ENCODE peak calls at places on chromosomes 7 and 10, in four cellular contexts. J, Y, A and O are unnamed samples.

GRCh38 chr10:11720260-11720741 is 21.9 kb upstream of the ECHDC3 start:
- DNase-seq in J (no peak), Y (no peak), A (no peak), O (no peak)

GRCh38 chr7:142436601-142437000 is 178.7 kb upstream of the PRSS58 start:
- DNase-seq in J (no peak), Y (no peak), A (no peak), O (peak; percentile 43)

GRCh38 chr7:596819-597182 is 77.2 kb upstream of the PDGFA start:
- DNase-seq in J (no peak), Y (no peak), A (no peak), O (no peak)

GRCh38 chr7:113279256-113279655 is 160.9 kb upstream of the SMIM30 start:
- DNase-seq in J (no peak), Y (no peak), A (no peak), O (no peak)

GRCh38 chr10:89836840-89837172 is 135.4 kb downstream of the KIF20B start:
- DNase-seq in J (no peak), Y (no peak), A (no peak), O (no peak)

GRCh38 chr7:115779561-115779960 is 251.0 kb downstream of the TFEC start:
- DNase-seq in J (no peak), Y (no peak), A (no peak), O (no peak)

GRCh38 chr10:43254199-43254730 is 12.6 kb downstream of the RASGEF1A start:
- DNase-seq in J (peak; percentile 10), Y (peak; percentile 64), A (peak; percentile 6), O (no peak)

GRCh38 chr7:48537561-48537960 is 366.3 kb downstream of the ABCA13 start:
- DNase-seq in J (no peak), Y (no peak), A (no peak), O (no peak)

GRCh38 chr7:158353606-158354570 is 233.7 kb downstream of the PTPRN2 start:
- DNase-seq in J (no peak), Y (peak; percentile 14), A (no peak), O (no peak)

GRCh38 chr7:135441791-135442190 is 68.1 kb downstream of the CNOT4 start:
- DNase-seq in J (no peak), Y (no peak), A (no peak), O (peak; percentile 16)

GRCh38 chr10:1550291-1550595 is 187.1 kb downstream of the ADARB2 start:
- DNase-seq in J (no peak), Y (peak; percentile 18), A (no peak), O (no peak)

GRCh38 chr7:33062023-33062781 is at the start of gene NT5C3A:
- DNase-seq in J (peak; percentile 20), Y (peak; percentile 72), A (peak; percentile 30), O (peak; percentile 48)

DNA sequence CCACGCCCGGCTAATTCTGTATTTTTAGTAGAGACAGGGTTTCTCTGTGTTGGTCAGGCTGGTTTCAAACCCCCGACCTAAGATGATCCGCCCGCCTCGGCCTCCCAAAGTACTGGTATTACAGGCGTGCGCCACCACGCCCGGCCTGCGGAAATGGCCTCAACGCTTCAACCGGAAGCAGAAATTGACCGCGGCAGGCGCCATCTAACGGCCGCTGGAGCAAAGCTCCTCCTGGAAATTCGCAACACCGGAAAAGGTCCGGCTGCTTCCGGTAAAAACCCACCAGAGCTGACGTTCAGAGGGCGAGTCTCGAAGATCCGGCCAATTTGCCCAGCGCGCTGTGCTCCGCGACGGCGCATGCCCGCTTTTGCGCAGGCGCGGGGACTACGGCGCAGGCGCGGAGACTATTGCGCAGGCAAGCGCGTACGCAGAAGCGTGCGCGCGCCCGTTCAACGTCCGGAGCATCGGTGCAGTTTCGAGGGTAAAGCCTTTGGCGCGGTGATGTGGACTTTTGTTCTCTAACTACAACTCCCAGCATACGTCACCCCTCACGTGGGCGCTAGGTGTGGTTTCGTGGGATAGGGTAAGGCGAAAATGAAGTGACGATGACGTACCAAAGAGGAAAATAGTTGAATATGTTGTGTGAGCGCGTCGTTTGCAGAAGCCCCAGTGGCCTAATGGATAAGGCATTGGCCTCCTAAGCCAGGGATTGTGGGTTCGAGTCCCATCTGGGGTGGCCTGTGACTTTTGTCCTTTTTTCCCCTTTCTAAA is 915 bp upstream of the FMC1 start:
- DNase-seq in J (peak; percentile 100), Y (peak; percentile 100), A (peak; percentile 98), O (peak; percentile 100)
- TF ChIP-seq POLR2A in J (no peak), Y (peak; percentile 41), A (peak; percentile 54), O (no peak)

GRCh38 chr7:30139836-30140384 is 5.1 kb downstream of the MTURN start:
- DNase-seq in J (no peak), Y (no peak), A (no peak), O (no peak)
- TF ChIP-seq POLR2A in J (no peak), Y (no peak), A (no peak), O (no peak)

DNA sequence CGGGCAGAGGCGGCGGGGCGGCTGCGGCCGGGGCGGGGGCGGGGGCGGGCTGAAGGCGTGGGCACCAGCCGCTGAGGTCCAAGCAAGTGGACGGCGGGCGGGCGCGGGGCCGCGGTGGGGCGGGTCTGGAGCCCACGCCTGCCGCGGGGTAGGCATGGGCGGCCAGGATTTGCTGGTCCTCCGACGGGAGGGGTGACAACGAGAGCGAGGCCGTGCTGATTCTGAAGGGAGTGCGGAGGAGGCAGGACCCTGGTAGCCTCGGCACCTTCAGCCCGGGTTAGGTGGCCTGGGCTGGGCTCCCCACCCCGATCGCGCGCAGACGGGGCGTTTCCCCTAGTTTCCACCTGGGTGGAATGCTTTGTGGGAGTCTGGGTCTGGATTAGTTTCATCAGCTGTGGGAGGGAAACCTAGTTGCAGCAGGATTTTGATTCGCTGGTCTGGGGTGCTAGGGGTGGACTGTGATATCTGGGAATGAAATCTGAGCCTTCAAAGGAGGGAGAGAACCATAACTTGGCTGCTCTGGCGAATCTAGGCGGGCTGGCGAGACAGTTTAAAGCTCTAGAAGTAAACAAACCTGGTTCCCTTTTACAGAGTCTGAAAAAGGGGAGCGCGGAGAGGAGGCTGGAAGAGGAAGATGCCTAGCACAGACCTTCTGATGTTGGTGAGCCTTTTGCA is 609 bp downstream of the SGPL1 start:
- DNase-seq in J (peak; percentile 64), Y (peak; percentile 86), A (peak; percentile 60), O (peak; percentile 90)
- TF ChIP-seq POLR2A in J (no peak), Y (peak; percentile 14), A (no peak), O (peak; percentile 61)

DNA sequence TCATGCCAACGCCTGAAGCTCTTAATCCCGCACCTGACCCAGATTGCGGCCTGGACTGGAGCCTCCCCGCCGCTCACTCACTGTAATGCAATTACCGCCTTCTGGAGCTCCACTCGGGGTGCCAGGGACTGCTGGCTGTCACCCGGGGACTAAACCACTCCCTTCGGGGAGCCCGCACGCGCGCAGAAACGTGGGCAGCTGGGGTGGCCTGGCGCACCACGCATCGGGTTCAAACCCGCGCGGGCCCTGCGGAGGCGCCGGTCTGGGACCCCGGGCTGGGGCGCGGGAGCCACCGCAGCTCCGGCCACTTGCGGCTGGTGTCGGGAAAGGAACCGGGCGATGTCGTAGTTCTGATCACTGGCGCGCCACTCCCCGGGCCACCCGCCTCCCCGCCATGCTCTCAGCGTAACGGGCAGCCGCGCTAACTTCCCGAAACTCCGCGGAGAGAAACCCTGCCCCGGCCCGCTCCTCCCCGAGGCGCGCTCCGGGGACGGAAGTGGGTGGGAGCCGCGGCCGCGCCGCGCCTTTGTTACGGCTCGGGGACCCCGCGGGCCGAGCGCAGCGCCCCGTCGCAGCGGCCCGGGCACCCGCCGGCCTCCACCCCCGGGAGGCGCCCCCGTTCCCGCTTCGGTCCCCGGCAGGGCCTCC is 100.3 kb upstream of the SVIL start:
- DNase-seq in J (peak; percentile 63), Y (peak; percentile 84), A (peak; percentile 78), O (peak; percentile 42)
- TF ChIP-seq POLR2A in J (no peak), Y (no peak), A (no peak), O (peak; percentile 21)

GRCh38 chr7:7970620-7971307 is 2.2 kb downstream of the GLCCI1 start:
- DNase-seq in J (no peak), Y (no peak), A (no peak), O (peak; percentile 26)

GRCh38 chr7:7972927-7973594 is 4.5 kb downstream of the GLCCI1 start:
- DNase-seq in J (no peak), Y (no peak), A (no peak), O (no peak)

GRCh38 chr7:7970113-7970619 is 1.6 kb downstream of the GLCCI1 start:
- DNase-seq in J (no peak), Y (no peak), A (no peak), O (no peak)

GRCh38 chr7:7972128-7972527 is 3.5 kb downstream of the GLCCI1 start:
- DNase-seq in J (no peak), Y (no peak), A (no peak), O (no peak)

GRCh38 chr7:7971308-7972040 is 2.9 kb downstream of the GLCCI1 start:
- DNase-seq in J (no peak), Y (no peak), A (no peak), O (no peak)
- TF ChIP-seq POLR2A in J (no peak), Y (no peak), A (no peak), O (no peak)

GRCh38 chr7:23467731-23468720 is 2.3 kb downstream of the IGF2BP3 start:
- DNase-seq in J (no peak), Y (no peak), A (no peak), O (peak; percentile 59)

GRCh38 chr7:23468721-23469149 is 1.6 kb downstream of the IGF2BP3 start:
- DNase-seq in J (no peak), Y (no peak), A (no peak), O (peak; percentile 34)

GRCh38 chr7:23470290-23471089 is at the start of gene IGF2BP3:
- DNase-seq in J (no peak), Y (no peak), A (no peak), O (peak; percentile 96)

GRCh38 chr7:23469961-23470250 is 385 bp downstream of the IGF2BP3 start:
- DNase-seq in J (no peak), Y (no peak), A (no peak), O (no peak)

DNA sequence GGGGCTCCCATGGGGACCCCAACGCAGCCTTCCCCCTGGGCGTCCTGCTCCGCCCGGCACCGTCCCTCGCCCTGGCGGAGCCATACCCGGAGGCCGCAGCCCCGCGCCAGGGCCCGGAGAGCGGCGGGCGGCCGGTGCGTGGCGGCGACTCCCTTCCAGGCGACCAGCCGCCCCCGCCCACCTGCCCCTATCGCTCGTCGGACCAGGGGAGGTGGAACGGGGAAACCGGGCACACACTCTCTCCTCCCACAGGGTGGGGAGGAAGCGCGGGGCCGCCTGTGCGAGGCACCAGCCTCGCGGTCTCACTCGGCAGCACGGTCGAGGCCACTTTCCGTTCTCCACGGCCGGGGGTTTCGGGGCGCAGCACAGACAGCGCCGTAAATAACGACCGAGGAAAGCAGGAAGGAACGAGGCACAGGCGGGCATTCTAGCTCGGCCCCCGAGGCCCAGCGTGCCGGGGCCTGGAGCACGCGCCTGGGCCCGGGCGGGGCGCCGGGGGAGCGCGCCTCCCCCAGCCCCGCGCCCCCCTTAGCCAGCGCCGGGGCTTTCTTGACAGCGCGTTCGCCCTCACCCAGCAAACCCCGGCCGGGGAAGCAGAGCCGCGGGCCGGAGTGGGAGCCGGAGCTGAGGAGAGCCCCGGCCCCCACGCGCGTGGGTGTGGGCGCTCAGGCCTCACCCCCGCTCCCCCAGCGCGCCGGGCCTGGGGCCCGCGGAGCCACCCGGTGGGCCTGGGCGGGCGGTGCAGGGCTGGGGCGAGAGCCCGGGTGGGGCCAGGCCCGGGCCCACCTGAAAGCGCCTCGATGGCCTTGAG is 936 bp downstream of the IGF2BP3 start:
- DNase-seq in J (no peak), Y (no peak), A (no peak), O (peak; percentile 49)
- TF ChIP-seq POLR2A in J (no peak), Y (no peak), A (no peak), O (peak; percentile 32)

GRCh38 chr10:132418520-132419416 is 21.8 kb downstream of the PWWP2B start:
- DNase-seq in J (no peak), Y (no peak), A (no peak), O (no peak)
- TF ChIP-seq POLR2A in J (no peak), Y (peak; percentile 65), A (no peak), O (no peak)

GRCh38 chr10:55368467-55368866 is 567.4 kb upstream of the PCDH15 start:
- DNase-seq in J (no peak), Y (no peak), A (no peak), O (no peak)
- TF ChIP-seq POLR2A in J (no peak), Y (no peak), A (no peak), O (no peak)